ENCODE peak calls at places on chromosome 4, in four cellular contexts. H is brain microvascular endothelial cell, L is neuronal stem cell, O is colonic mucosa. T is an unnamed sample.

GRCh38 chr4:13659341-13660070 is 32.0 kb upstream of the BOD1L1 start:
- DNase-seq in O (no peak), L (no peak), H (no peak), T (no peak)

GRCh38 chr4:145808021-145808650 is 128.2 kb downstream of the C4orf51 start:
- DNase-seq in H (peak; percentile 94), L (no peak), O (no peak), T (peak; percentile 96)

GRCh38 chr4:102423375-102423774 is 77.8 kb upstream of the NFKB1 start:
- DNase-seq in O (no peak), H (no peak), L (no peak), T (no peak)

GRCh38 chr4:55545133-55545532 is 1.6 kb downstream of the CLOCK start:
- DNase-seq in O (no peak), L (no peak), H (no peak), T (no peak)

GRCh38 chr4:118740869-118741268 is 55.7 kb downstream of the METTL14 start:
- DNase-seq in H (no peak), L (no peak), O (no peak), T (no peak)

GRCh38 chr4:45155081-45155777 is 428.9 kb upstream of the GNPDA2 start:
- DNase-seq in L (no peak), H (no peak), O (no peak), T (no peak)

GRCh38 chr4:122716825-122717448 is 15.6 kb upstream of the BBS12 start:
- DNase-seq in L (peak; percentile 43), H (peak; percentile 73), O (peak; percentile 79), T (peak; percentile 22)

GRCh38 chr4:124334119-124334518 is 378.4 kb downstream of the ANKRD50 start:
- DNase-seq in H (peak; percentile 83), L (peak; percentile 39), O (peak; percentile 28), T (peak; percentile 29)

GRCh38 chr4:15963568-15963967 is 593 bp upstream of the FGFBP2 start:
- DNase-seq in L (no peak), O (no peak), H (no peak), T (no peak)

GRCh38 chr4:80989921-80990544 is 40.5 kb upstream of the BMP3 start:
- DNase-seq in L (peak; percentile 51), O (peak; percentile 33), H (peak; percentile 59), T (peak; percentile 3)

GRCh38 chr4:180500146-180500545 is 1743.1 kb upstream of the TENM3 start:
- DNase-seq in L (no peak), H (no peak), O (no peak), T (no peak)

GRCh38 chr4:186144180-186144579 is 39.7 kb downstream of the FAM149A start:
- DNase-seq in H (peak; percentile 52), O (peak; percentile 27), L (peak; percentile 15), T (no peak)

GRCh38 chr4:24488399-24489164 is 95.8 kb downstream of the DHX15 start:
- DNase-seq in H (peak; percentile 62), L (peak; percentile 64), O (peak; percentile 82), T (no peak)

GRCh38 chr4:86815653-86816052 is 33.5 kb downstream of the SLC10A6 start:
- DNase-seq in H (no peak), O (no peak), L (no peak), T (no peak)

GRCh38 chr4:156642161-156642560 is 329.4 kb downstream of the PDGFC start:
- DNase-seq in H (peak; percentile 26), L (no peak), O (no peak), T (no peak)

GRCh38 chr4:130559268-130559667 is 1463.3 kb downstream of the C4orf33 start:
- DNase-seq in H (no peak), L (no peak), O (no peak), T (no peak)

GRCh38 chr4:180947421-180947820 is 1295.8 kb upstream of the TENM3 start:
- DNase-seq in L (no peak), O (no peak), H (no peak), T (no peak)

GRCh38 chr4:122765702-122766352 is 33.3 kb downstream of the BBS12 start:
- DNase-seq in L (no peak), O (no peak), H (peak; percentile 95), T (no peak)

GRCh38 chr4:73593631-73594241 is 26.5 kb downstream of the RASSF6 start:
- DNase-seq in O (no peak), L (no peak), H (peak; percentile 41), T (no peak)

GRCh38 chr4:150694438-150694837 is 112.5 kb downstream of the MAB21L2 start:
- DNase-seq in H (no peak), L (no peak), O (no peak), T (no peak)
- H3K27ac ChIP-seq in H (no peak overlapping the region), L (no peak overlapping the region), O (no peak overlapping the region), T (no peak overlapping the region)

DNA sequence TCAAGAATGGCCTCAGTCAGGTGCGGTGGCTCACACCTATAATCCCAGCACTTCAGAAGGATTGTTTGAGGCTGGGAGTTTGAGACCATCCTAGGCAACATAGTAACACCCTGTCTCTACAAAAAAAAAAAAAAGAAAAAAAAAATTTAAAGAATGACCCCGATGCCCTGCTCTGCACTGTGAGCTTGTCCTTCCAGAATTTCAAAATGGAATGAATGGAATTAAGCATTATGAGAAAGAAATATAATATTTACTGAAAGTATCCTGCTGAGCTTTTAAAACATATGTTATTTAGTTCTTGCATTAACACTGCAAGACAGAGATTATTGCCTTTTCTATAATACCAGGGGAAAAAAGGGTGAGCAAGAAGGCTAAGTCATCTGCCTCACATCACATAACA is 42.0 kb upstream of the GAB1 start:
- DNase-seq in O (no peak), L (no peak), H (no peak), T (no peak)
- H3K27ac ChIP-seq in O (no peak overlapping the region), L (no peak overlapping the region), H (no peak overlapping the region), T (no peak overlapping the region)

GRCh38 chr4:3011456-3012220 is 48.3 kb downstream of the GRK4 start:
- DNase-seq in H (no peak), L (no peak), O (no peak), T (no peak)
- H3K27ac ChIP-seq in H (no peak overlapping the region), L (no peak overlapping the region), O (no peak overlapping the region), T (peak overlapping the region; percentile 90)

GRCh38 chr4:94488667-94489066 is 36.9 kb downstream of the PDLIM5 start:
- DNase-seq in O (no peak), H (peak; percentile 48), L (no peak), T (peak; percentile 88)
- H3K27ac ChIP-seq in O (peak overlapping the region; percentile 5), H (peak overlapping the region; percentile 16), L (no peak overlapping the region), T (peak overlapping the region; percentile 90)

DNA sequence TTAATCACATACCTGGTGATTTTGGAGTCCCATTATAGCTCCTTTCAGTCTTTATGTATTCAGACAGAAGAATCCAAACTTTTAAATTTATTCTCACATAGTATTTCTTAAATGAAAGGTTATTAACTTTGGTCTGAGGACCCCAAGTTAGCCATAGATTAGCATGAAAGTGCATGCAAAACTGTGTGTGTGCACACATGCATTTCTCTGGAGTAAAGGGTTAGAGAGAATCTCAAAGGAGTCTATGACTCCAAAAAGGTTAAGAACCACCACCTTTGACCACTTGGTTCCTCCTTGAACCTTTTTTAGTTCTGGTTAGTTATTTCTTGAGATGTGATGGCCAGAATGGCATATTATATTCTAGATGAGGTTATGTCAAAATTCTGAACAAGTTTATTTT is 102.0 kb downstream of the MGST2 start:
- DNase-seq in L (no peak), O (no peak), H (no peak), T (no peak)
- H3K27ac ChIP-seq in L (no peak overlapping the region), O (no peak overlapping the region), H (no peak overlapping the region), T (no peak overlapping the region)

GRCh38 chr4:159280442-159281172 is 177.7 kb downstream of the RAPGEF2 start:
- DNase-seq in O (no peak), H (no peak), L (no peak), T (no peak)

GRCh38 chr4:159283697-159284492 is 181.0 kb downstream of the RAPGEF2 start:
- DNase-seq in L (no peak), O (no peak), H (peak; percentile 74), T (no peak)

GRCh38 chr4:159279084-159279483 is 176.2 kb downstream of the RAPGEF2 start:
- DNase-seq in L (no peak), O (no peak), H (no peak), T (no peak)

GRCh38 chr4:159282944-159283343 is 180.1 kb downstream of the RAPGEF2 start:
- DNase-seq in L (no peak), O (no peak), H (no peak), T (no peak)

DNA sequence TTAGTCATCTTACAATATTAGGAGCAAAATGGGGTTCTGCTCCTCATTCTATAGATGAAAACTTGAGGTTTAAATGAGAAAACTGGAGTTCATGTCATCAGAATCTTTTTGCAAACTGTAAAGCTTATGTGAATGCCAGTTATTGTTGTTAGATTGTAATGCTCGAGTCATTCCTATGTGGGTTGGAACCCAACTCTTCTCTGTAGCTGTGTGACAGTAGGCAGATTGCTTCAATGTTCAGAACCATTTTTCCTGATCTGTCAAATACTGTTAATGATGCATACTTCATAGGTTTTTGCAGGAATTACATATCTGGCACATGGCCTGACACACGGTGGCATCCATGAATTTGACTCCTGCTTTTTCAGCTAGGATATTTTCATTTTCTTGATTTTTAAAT is 178.9 kb downstream of the RAPGEF2 start:
- DNase-seq in H (no peak), O (no peak), L (no peak), T (no peak)
- H3K27ac ChIP-seq in H (no peak overlapping the region), O (no peak overlapping the region), L (no peak overlapping the region), T (no peak overlapping the region)

GRCh38 chr4:184419976-184420375 is 54.4 kb downstream of the IRF2 start:
- DNase-seq in O (no peak), L (no peak), H (no peak), T (no peak)

GRCh38 chr4:184417802-184418511 is 56.4 kb downstream of the IRF2 start:
- DNase-seq in H (peak; percentile 58), L (no peak), O (no peak), T (peak; percentile 98)

GRCh38 chr4:184420402-184420801 is 53.9 kb downstream of the IRF2 start:
- DNase-seq in H (no peak), O (no peak), L (no peak), T (no peak)

GRCh38 chr4:184415071-184415470 is 59.3 kb downstream of the IRF2 start:
- DNase-seq in O (no peak), H (no peak), L (no peak), T (peak; percentile 44)

GRCh38 chr4:184416913-184417734 is 57.2 kb downstream of the IRF2 start:
- DNase-seq in L (no peak), O (no peak), H (no peak), T (no peak)
- H3K27ac ChIP-seq in L (no peak overlapping the region), O (peak overlapping the region; percentile 67), H (peak overlapping the region; percentile 60), T (peak overlapping the region; percentile 81)

T was measured in epithelial cell of prostate.